ENCODE peak calls at places on chromosomes 12 and 14, in four cellular contexts. T is thoracic aorta, O is GM23338, B is lower lobe of right lung. H is an unnamed sample.

GRCh38 chr12:44117368-44117767 is 281.5 kb downstream of the TMEM117 start:
- DNase-seq in B (no peak), O (no peak), T (no peak), H (no peak)

GRCh38 chr12:12010277-12011031 is 60.3 kb upstream of the BCL2L14 start:
- DNase-seq in T (no peak), O (no peak), B (peak), H (no peak)

GRCh38 chr14:56333361-56334279 is 215.4 kb downstream of the PELI2 start:
- DNase-seq in T (no peak), B (no peak), O (no peak), H (no peak)

GRCh38 chr12:127926004-127926403 is 341.0 kb upstream of the TMEM132C start:
- DNase-seq in T (no peak), O (peak), B (no peak), H (no peak)

GRCh38 chr14:24308342-24309124 is 756 bp upstream of the CIDEB start:
- DNase-seq in O (no peak), T (no peak), B (peak), H (no peak)

GRCh38 chr12:113234483-113234882 is 13.2 kb downstream of the TPCN1 start:
- DNase-seq in O (no peak), T (no peak), B (no peak), H (no peak)

GRCh38 chr12:117750657-117751056 is 218.1 kb downstream of the KSR2 start:
- DNase-seq in T (no peak), B (no peak), O (no peak), H (no peak)

GRCh38 chr12:12207746-12208145 is 59.1 kb downstream of the LRP6 start:
- DNase-seq in T (no peak), O (no peak), B (no peak), H (no peak)

GRCh38 chr14:39469094-39469710 is 37.0 kb upstream of the FBXO33 start:
- DNase-seq in O (peak), B (no peak), T (no peak), H (no peak)

GRCh38 chr14:84343637-84344036 is 1186.3 kb upstream of the FLRT2 start:
- DNase-seq in T (no peak), O (no peak), B (no peak), H (no peak)

GRCh38 chr14:104133496-104133895 is 4.9 kb upstream of the KIF26A start:
- DNase-seq in B (no peak), O (no peak), T (no peak), H (peak)

GRCh38 chr14:56581041-56581727 is 1.6 kb downstream of the TMEM260 start:
- DNase-seq in T (no peak), B (no peak), O (no peak), H (no peak)

GRCh38 chr12:93913845-93914244 is 234.5 kb upstream of the PLXNC1 start:
- DNase-seq in B (no peak), O (no peak), T (no peak), H (no peak)

DNA sequence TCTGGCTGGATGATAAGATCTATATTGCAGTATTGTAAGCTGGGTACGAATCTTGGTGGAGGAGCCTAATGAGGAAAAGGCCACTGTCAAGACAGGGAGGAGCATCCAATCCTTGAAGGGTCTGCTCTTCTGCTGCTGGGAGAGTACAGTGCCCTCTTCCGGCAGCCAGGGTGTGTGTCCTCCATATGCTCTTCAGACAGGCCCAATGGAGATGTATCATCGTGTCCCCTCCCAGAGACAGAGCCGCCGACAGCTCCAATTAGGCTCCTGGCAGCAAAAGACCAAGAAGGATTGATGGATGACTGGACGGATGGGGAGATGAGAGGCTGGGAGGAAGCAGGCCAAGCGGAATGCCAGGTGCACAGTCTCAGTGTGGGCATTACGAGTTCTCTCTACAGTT is 51.6 kb upstream of the PIWIL1 start:
- DNase-seq in O (peak), B (no peak), T (no peak), H (no peak)
- TF ChIP-seq CTCF in O (peak), B (no peak), T (no peak), H (no peak)

DNA sequence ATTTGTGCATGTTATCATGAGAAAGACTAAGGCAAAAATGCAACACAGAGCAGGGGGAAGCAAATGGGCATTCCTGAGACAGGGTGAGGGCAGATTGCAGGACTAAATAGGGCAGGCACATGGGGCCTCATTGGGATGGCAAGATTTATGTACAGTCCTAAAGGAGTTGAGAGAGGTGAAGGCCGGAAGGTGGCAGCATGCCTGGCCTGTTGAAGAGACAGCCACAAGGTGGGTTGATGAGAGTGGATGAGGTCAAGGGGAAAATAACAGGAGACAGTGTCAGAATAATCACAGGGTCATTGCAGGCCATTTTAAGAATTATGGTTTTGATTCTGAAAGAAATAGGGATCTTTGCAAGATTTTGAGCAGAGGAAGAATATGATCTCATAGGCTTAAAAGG is 21.0 kb downstream of the PAH start:
- DNase-seq in T (no peak), B (no peak), O (peak), H (no peak)
- TF ChIP-seq CTCF in T (no peak), B (no peak), O (peak), H (no peak)

GRCh38 chr12:67640863-67641262 is 7.7 kb upstream of the DYRK2 start:
- DNase-seq in O (no peak), T (no peak), B (no peak), H (no peak)
- TF ChIP-seq CTCF in O (no peak), T (no peak), B (no peak), H (no peak)

DNA sequence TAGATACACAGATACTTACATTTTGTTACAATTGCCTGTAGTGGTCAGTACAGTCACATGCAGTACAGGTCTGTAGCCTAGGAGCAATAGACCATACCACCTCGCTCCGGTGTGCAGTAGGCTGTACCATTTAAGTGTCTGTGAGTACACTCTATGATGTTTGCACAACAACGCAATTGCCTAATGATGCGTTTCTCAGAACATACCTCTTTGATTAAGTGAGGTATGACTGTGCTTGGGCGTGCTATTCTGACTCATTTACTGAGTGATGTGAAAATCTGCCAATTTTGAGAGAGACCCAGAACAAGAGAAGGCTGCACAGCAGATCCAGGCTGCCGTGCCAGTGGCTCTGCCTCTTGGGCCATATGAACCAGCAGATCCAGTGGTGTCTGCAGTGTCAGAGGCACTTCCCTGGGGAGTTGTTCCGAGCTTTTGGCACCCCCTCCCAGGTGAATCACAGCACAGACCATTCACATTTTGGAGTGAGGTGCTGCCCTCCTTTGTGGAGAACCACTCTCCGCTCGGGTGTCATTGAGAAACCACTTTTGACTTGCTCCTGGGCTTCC is 20.4 kb downstream of the DLK1 start:
- DNase-seq in O (no peak), T (no peak), B (peak), H (peak)
- TF ChIP-seq CTCF in O (no peak), T (no peak), B (no peak), H (no peak)

H was measured in chondrocyte.